ENCODE peak calls at places on chromosomes 13 and 19, in ten cellular contexts. H is neuronal stem cell; Q is naive thymus-derived CD4-positive, alpha-beta T cell; V is IMR-90; E is adrenal gland; K is uterus; I is transverse colon; M is psoas muscle; F is vagina; B is Peyer's patch. P is an unnamed sample.
A peak's percentile ranks its signal among the peaks of the same experiment; 100 is the strongest.

GRCh38 chr13:77429320-77430142 is 102.6 kb upstream of the MYCBP2 start:
- DNase-seq in K (no peak), F (no peak), M (no peak), B (no peak), H (no peak), Q (no peak), I (no peak), V (no peak), E (no peak), P (no peak)

GRCh38 chr13:85974604-85975366 is 175.6 kb upstream of the SLITRK6 start:
- DNase-seq in E (no peak), I (no peak), Q (no peak), M (no peak), V (no peak), B (no peak), F (no peak), K (no peak), H (no peak), P (no peak)

GRCh38 chr13:33003458-33004019 is 12.7 kb upstream of the KL start:
- DNase-seq in K (no peak), F (no peak), B (no peak), H (no peak), I (no peak), E (no peak), Q (no peak), M (no peak), V (no peak), P (no peak)

GRCh38 chr19:42606660-42607351 is 12.1 kb upstream of the CEACAM8 start:
- DNase-seq in I (peak; percentile 73), H (peak; percentile 9), E (peak; percentile 79), B (peak; percentile 62), F (no peak), K (no peak), Q (no peak), V (peak; percentile 27), M (no peak), P (no peak)

GRCh38 chr19:53824134-53824611 is at the start of gene NLRP12:
- DNase-seq in Q (no peak), V (no peak), I (no peak), F (no peak), M (peak; percentile 49), B (no peak), H (no peak), E (no peak), K (no peak), P (no peak)

GRCh38 chr19:33514885-33515485 is 6.6 kb downstream of the PEPD start:
- DNase-seq in F (no peak), V (peak; percentile 32), B (peak; percentile 85), I (peak; percentile 49), H (no peak), M (peak; percentile 73), E (no peak), K (no peak), Q (no peak), P (no peak)

GRCh38 chr13:100958859-100959258 is 284.3 kb upstream of the TMTC4 start:
- DNase-seq in I (no peak), F (no peak), H (no peak), E (no peak), K (no peak), Q (no peak), M (no peak), B (no peak), V (no peak), P (no peak)

GRCh38 chr19:14361824-14362223 is 19.4 kb upstream of the ADGRE5 start:
- DNase-seq in F (no peak), B (no peak), Q (peak; percentile 63), M (no peak), V (no peak), E (no peak), I (no peak), H (no peak), K (no peak), P (no peak)

GRCh38 chr19:30304540-30304939 is 67.6 kb upstream of the ZNF536 start:
- DNase-seq in E (no peak), B (peak; percentile 29), Q (no peak), K (no peak), M (no peak), I (no peak), H (no peak), F (no peak), V (no peak), P (no peak)

GRCh38 chr19:3803986-3804385 is 17.8 kb upstream of the MATK start:
- DNase-seq in B (no peak), Q (no peak), H (no peak), V (no peak), K (no peak), I (no peak), M (no peak), E (no peak), F (no peak), P (no peak)

GRCh38 chr19:1266818-1267440 is 2.2 kb upstream of the CIRBP start:
- DNase-seq in H (no peak), Q (peak; percentile 70), B (peak; percentile 91), F (no peak), I (peak; percentile 82), V (no peak), M (peak; percentile 87), K (peak; percentile 86), E (peak; percentile 88), P (no peak)

GRCh38 chr19:15213715-15214381 is 13.1 kb upstream of the NOTCH3 start:
- DNase-seq in E (peak; percentile 76), Q (no peak), K (peak; percentile 65), F (no peak), V (no peak), I (no peak), M (peak; percentile 90), B (no peak), H (no peak), P (no peak)

GRCh38 chr13:85828094-85828684 is 29.0 kb upstream of the SLITRK6 start:
- DNase-seq in H (no peak), B (no peak), F (no peak), Q (no peak), K (no peak), M (no peak), E (no peak), I (no peak), V (peak; percentile 30), P (no peak)

GRCh38 chr13:44649118-44649455 is 73.0 kb upstream of the TSC22D1 start:
- DNase-seq in V (no peak), M (no peak), F (no peak), I (no peak), Q (no peak), H (no peak), K (no peak), E (no peak), B (no peak), P (no peak)

GRCh38 chr19:5624154-5624663 is 1.3 kb downstream of the SAFB start:
- DNase-seq in V (peak; percentile 61), I (peak; percentile 44), K (peak; percentile 39), H (no peak), Q (peak; percentile 23), F (no peak), E (peak; percentile 68), B (peak; percentile 58), M (peak; percentile 71), P (no peak)

GRCh38 chr13:28273919-28274318 is 135.6 kb downstream of the PAN3 start:
- DNase-seq in B (no peak), Q (no peak), I (no peak), E (no peak), M (no peak), K (no peak), F (no peak), V (peak; percentile 3), H (no peak), P (no peak)

GRCh38 chr19:11451327-11451941 is 16.0 kb downstream of the PRKCSH start:
- DNase-seq in K (no peak), M (no peak), Q (no peak), B (no peak), I (no peak), V (no peak), H (no peak), E (no peak), F (no peak), P (no peak)

GRCh38 chr19:46042252-46042883 is 1.6 kb upstream of the IGFL4 start:
- DNase-seq in H (no peak), K (no peak), V (no peak), B (no peak), M (no peak), Q (no peak), E (no peak), I (no peak), F (no peak), P (no peak)

GRCh38 chr19:4297901-4298771 is 4.1 kb downstream of the TMIGD2 start:
- DNase-seq in E (no peak), H (no peak), Q (no peak), K (no peak), I (no peak), V (no peak), F (no peak), B (no peak), M (no peak), P (no peak)

DNA sequence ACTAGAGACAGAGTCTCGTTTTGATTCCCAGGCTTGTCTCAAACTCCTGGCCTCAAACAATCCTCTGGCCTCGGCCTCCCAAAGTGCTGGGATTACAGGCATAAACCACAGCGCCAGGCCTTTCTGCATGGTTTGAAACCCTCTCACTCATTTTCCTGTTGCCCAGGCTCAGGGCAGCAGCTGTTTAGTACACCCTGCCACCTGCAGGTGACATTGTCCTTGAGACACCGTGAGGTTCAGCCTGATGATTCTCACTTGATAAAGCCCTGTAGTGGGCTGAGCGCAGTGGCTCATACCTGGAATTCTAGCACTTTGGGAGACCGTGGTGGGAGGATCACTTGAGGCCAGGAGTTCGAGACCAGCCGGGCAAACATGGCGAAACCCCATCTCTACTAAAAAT is 12.5 kb downstream of the IL12RB1 start:
- DNase-seq in M (no peak), B (no peak), K (no peak), F (no peak), V (no peak), Q (no peak), I (no peak), E (no peak), H (no peak), P (no peak)
- H3K27me3 ChIP-seq in M (peaks cover 3% of the 10 kb centered on the region), B (no peaks in the 10 kb centered on the region), K (no peaks in the 10 kb centered on the region), F (no peaks in the 10 kb centered on the region), V (peaks cover 14% of the 10 kb centered on the region), Q (no peaks in the 10 kb centered on the region), I (no peaks in the 10 kb centered on the region), E (no peaks in the 10 kb centered on the region), H (no peaks in the 10 kb centered on the region), P (no peaks in the 10 kb centered on the region)

GRCh38 chr13:49259586-49259985 is 11.9 kb downstream of the CDADC1 start:
- DNase-seq in V (no peak), H (no peak), K (no peak), I (no peak), M (no peak), Q (no peak), F (no peak), B (no peak), E (peak; percentile 68), P (no peak)
- H3K4me1 ChIP-seq in V (no peaks in the 10 kb centered on the region), H (no peaks in the 10 kb centered on the region), K (no peaks in the 10 kb centered on the region), I (no peaks in the 10 kb centered on the region), M (no peaks in the 10 kb centered on the region), Q (peaks cover 7% of the 10 kb centered on the region), F (no peaks in the 10 kb centered on the region), B (no peaks in the 10 kb centered on the region), E (peaks cover 14% of the 10 kb centered on the region), P (no peaks in the 10 kb centered on the region)

GRCh38 chr19:28475525-28475924 is 737.4 kb downstream of the UQCRFS1 start:
- DNase-seq in H (no peak), F (no peak), K (no peak), V (no peak), M (no peak), I (no peak), B (no peak), E (no peak), Q (no peak), P (no peak)
- H3K27ac ChIP-seq in H (no peak overlapping the region), F (no peak overlapping the region), K (no peak overlapping the region), V (no peak overlapping the region), M (no peak overlapping the region), I (no peak overlapping the region), B (no peak overlapping the region), E (no peak overlapping the region), Q (no peak overlapping the region), P (no peak overlapping the region)

GRCh38 chr13:112969692-112970338 is 801 bp downstream of the MCF2L start:
- DNase-seq in E (no peak), I (peak; percentile 4), K (no peak), F (no peak), V (no peak), H (no peak), B (no peak), Q (no peak), M (peak; percentile 8), P (no peak)
- H3K27me3 ChIP-seq in E (peaks cover 24% of the 10 kb centered on the region), I (peaks cover 32% of the 10 kb centered on the region), K (peaks cover 5% of the 10 kb centered on the region), F (no peaks in the 10 kb centered on the region), V (peaks cover 64% of the 10 kb centered on the region), H (no peaks in the 10 kb centered on the region), B (no peaks in the 10 kb centered on the region), Q (no peaks in the 10 kb centered on the region), M (peaks cover 79% of the 10 kb centered on the region), P (no peaks in the 10 kb centered on the region)